ENCODE peak calls at places on chromosomes 4 and X, in four cellular contexts. U, F, O and I are unnamed samples.

GRCh38 chrX:12332786-12333347 is 194.6 kb downstream of the FRMPD4 start:
- DNase-seq in O (no peak), F (no peak), U (no peak), I (no peak)

GRCh38 chr4:47475411-47475810 is 9.7 kb upstream of the ATP10D start:
- DNase-seq in U (no peak), F (no peak), O (no peak), I (no peak)

GRCh38 chrX:48911407-48912182 is at the start of gene SLC35A2:
- DNase-seq in O (peak; percentile 81), F (peak; percentile 91), U (peak; percentile 48), I (peak; percentile 77)

GRCh38 chrX:57134702-57135101 is 2.5 kb downstream of the SPIN2A start:
- DNase-seq in F (no peak), O (no peak), U (no peak), I (no peak)

GRCh38 chr4:111398906-111399330 is 746.3 kb upstream of the FAM241A start:
- DNase-seq in F (no peak), U (no peak), O (peak; percentile 66), I (no peak)

GRCh38 chr4:8121236-8122015 is 37.2 kb downstream of the ABLIM2 start:
- DNase-seq in U (no peak), O (no peak), F (no peak), I (no peak)

GRCh38 chrX:63918611-63919010 is 133.6 kb upstream of the ARHGEF9 start:
- DNase-seq in U (no peak), F (no peak), O (peak; percentile 70), I (no peak)

GRCh38 chrX:110041980-110042379 is 39.1 kb downstream of the TMEM164 start:
- DNase-seq in O (no peak), F (no peak), U (no peak), I (no peak)

GRCh38 chr4:38132140-38132673 is 172.0 kb downstream of the PTTG2 start:
- DNase-seq in F (no peak), U (no peak), O (peak; percentile 99), I (no peak)

GRCh38 chrX:108699368-108699767 is 37.0 kb downstream of the IRS4 start:
- DNase-seq in F (no peak), O (peak; percentile 55), U (peak; percentile 0), I (no peak)

GRCh38 chrX:70013483-70014222 is 36.1 kb downstream of the AWAT2 start:
- DNase-seq in F (no peak), U (no peak), O (no peak), I (no peak)

GRCh38 chr4:119646347-119647071 is 17.9 kb upstream of the PDE5A start:
- DNase-seq in O (peak; percentile 35), U (no peak), F (no peak), I (no peak)

GRCh38 chr4:152431784-152432183 is 104.1 kb downstream of the FBXW7 start:
- DNase-seq in F (no peak), U (no peak), O (no peak), I (no peak)

GRCh38 chrX:10726647-10727046 is 106.3 kb upstream of the MID1 start:
- DNase-seq in O (peak; percentile 76), U (no peak), F (no peak), I (peak; percentile 6)

GRCh38 chr4:124641715-124642380 is 70.7 kb downstream of the ANKRD50 start:
- DNase-seq in F (no peak), O (peak; percentile 86), U (no peak), I (peak; percentile 59)

GRCh38 chr4:21656832-21657231 is 291.7 kb downstream of the KCNIP4 start:
- DNase-seq in U (no peak), O (peak; percentile 69), F (no peak), I (no peak)

GRCh38 chr4:122576261-122577188 is 44.3 kb downstream of the IL21 start:
- DNase-seq in O (peak; percentile 71), U (peak; percentile 23), F (no peak), I (no peak)

GRCh38 chr4:158938462-158939044 is 164.3 kb upstream of the RAPGEF2 start:
- DNase-seq in F (no peak), U (no peak), O (peak; percentile 40), I (no peak)

GRCh38 chr4:8215001-8215427 is 15.9 kb downstream of the SH3TC1 start:
- DNase-seq in O (peak; percentile 81), U (no peak), F (no peak), I (no peak)

GRCh38 chr4:165873298-165874071 is 448 bp downstream of the TLL1 start:
- DNase-seq in F (no peak), U (peak; percentile 48), O (peak; percentile 34), I (peak; percentile 40)

GRCh38 chr4:155759372-155760252 is 791 bp downstream of the GUCY1B1 start:
- DNase-seq in O (peak; percentile 44), U (peak; percentile 47), F (no peak), I (peak; percentile 18)

GRCh38 chr4:6935961-6936360 is 26.3 kb downstream of the TBC1D14 start:
- DNase-seq in U (no peak), O (no peak), F (no peak), I (no peak)

GRCh38 chr4:74886490-74886889 is 46.4 kb upstream of the PARM1 start:
- DNase-seq in U (no peak), O (peak; percentile 76), F (no peak), I (peak; percentile 8)

GRCh38 chr4:84956014-84956413 is 10.5 kb downstream of the WDFY3 start:
- DNase-seq in O (no peak), F (no peak), U (no peak), I (no peak)

GRCh38 chrX:40550069-40550468 is 30.7 kb upstream of the ATP6AP2 start:
- DNase-seq in F (no peak), U (no peak), O (no peak), I (no peak)

GRCh38 chr4:118833192-118833820 is 2.6 kb downstream of the SEC24D start:
- DNase-seq in O (no peak), U (no peak), F (no peak), I (no peak)

GRCh38 chr4:129236351-129236750 is 140.4 kb downstream of the C4orf33 start:
- DNase-seq in F (no peak), U (no peak), O (no peak), I (no peak)

GRCh38 chrX:83509246-83509801 is 1.2 kb downstream of the POU3F4 start:
- DNase-seq in U (no peak), O (no peak), F (no peak), I (no peak)
- H3K27me3 ChIP-seq in U (no peaks in the 10 kb centered on the region), O (peaks cover 10% of the 10 kb centered on the region), F (no peaks in the 10 kb centered on the region), I (peaks cover 2% of the 10 kb centered on the region)

GRCh38 chrX:50536955-50537354 is 66.3 kb upstream of the DGKK start:
- DNase-seq in U (no peak), F (no peak), O (no peak), I (no peak)
- H3K27me3 ChIP-seq in U (peaks cover 5% of the 10 kb centered on the region), F (no peaks in the 10 kb centered on the region), O (no peaks in the 10 kb centered on the region), I (no peaks in the 10 kb centered on the region)

GRCh38 chr4:52051213-52051614 is at the start of gene SPATA18:
- DNase-seq in F (no peak), O (peak; percentile 78), U (no peak), I (no peak)

GRCh38 chr4:52051615-52052474 is 741 bp downstream of the SPATA18 start:
- DNase-seq in F (peak; percentile 59), U (peak; percentile 76), O (peak; percentile 95), I (no peak)

GRCh38 chr4:52054254-52054653 is 3.1 kb downstream of the SPATA18 start:
- DNase-seq in O (no peak), U (no peak), F (no peak), I (no peak)

GRCh38 chr4:52057196-52057595 is 6.1 kb downstream of the SPATA18 start:
- DNase-seq in O (no peak), U (no peak), F (no peak), I (no peak)

GRCh38 chr4:52052475-52052780 is 1.3 kb downstream of the SPATA18 start:
- DNase-seq in O (peak; percentile 43), F (no peak), U (no peak), I (no peak)
- H3K27me3 ChIP-seq in O (no peaks in the 10 kb centered on the region), F (no peaks in the 10 kb centered on the region), U (peaks cover 38% of the 10 kb centered on the region), I (no peaks in the 10 kb centered on the region)

GRCh38 chr4:105145913-105146285 is 777 bp upstream of the TET2 start:
- DNase-seq in U (peak; percentile 17), O (no peak), F (no peak), I (no peak)
- H3K27me3 ChIP-seq in U (no peaks in the 10 kb centered on the region), O (no peaks in the 10 kb centered on the region), F (no peaks in the 10 kb centered on the region), I (no peaks in the 10 kb centered on the region)

GRCh38 chr4:1512738-1513660 is 106.8 kb upstream of the NKX1-1 start:
- DNase-seq in U (peak; percentile 67), F (no peak), O (peak; percentile 52), I (peak; percentile 17)
- H3K27me3 ChIP-seq in U (peaks cover 37% of the 10 kb centered on the region), F (no peaks in the 10 kb centered on the region), O (peaks cover 23% of the 10 kb centered on the region), I (peaks cover 76% of the 10 kb centered on the region)

GRCh38 chrX:50471390-50471789 is 765 bp upstream of the DGKK start:
- DNase-seq in U (no peak), O (no peak), F (no peak), I (no peak)
- H3K27me3 ChIP-seq in U (peaks cover 81% of the 10 kb centered on the region), O (peaks cover 9% of the 10 kb centered on the region), F (no peaks in the 10 kb centered on the region), I (no peaks in the 10 kb centered on the region)